ENCODE peak calls at places on chromosomes 13 and 19, in six cellular contexts. Q, R, B, M, I and W are unnamed samples.

GRCh38 chr13:29301027-29301426 is 294.5 kb downstream of the SLC7A1 start:
- DNase-seq in Q (peak; percentile 13), R (no peak), B (no peak), M (no peak), I (no peak), W (no peak)

GRCh38 chr19:52297601-52298358 is 811 bp downstream of the ZNF480 start:
- DNase-seq in Q (no peak), R (no peak), B (peak; percentile 3), M (no peak), I (no peak), W (peak; percentile 63)

GRCh38 chr19:5186293-5187050 is 154.1 kb downstream of the PTPRS start:
- DNase-seq in Q (no peak), R (no peak), B (no peak), M (no peak), I (peak; percentile 45), W (no peak)

GRCh38 chr19:55206664-55207500 is 2.4 kb downstream of the PTPRH start:
- DNase-seq in Q (peak; percentile 72), R (peak; percentile 67), B (peak; percentile 76), M (peak; percentile 97), I (peak; percentile 93), W (peak; percentile 82)

GRCh38 chr13:90447735-90448103 is 899.8 kb upstream of the MIR17HG start:
- DNase-seq in Q (no peak), R (peak; percentile 1), B (peak; percentile 33), M (no peak), I (peak; percentile 36), W (no peak)

GRCh38 chr19:13092608-13093260 is 9.9 kb downstream of the LYL1 start:
- DNase-seq in Q (no peak), R (no peak), B (peak; percentile 20), M (no peak), I (no peak), W (no peak)

GRCh38 chr19:56840452-56841193 is at the start of the genes PEG3 and ZIM2:
- DNase-seq in Q (no peak), R (no peak), B (no peak), M (no peak), I (no peak), W (no peak)

GRCh38 chr13:105432408-105432807 is 1103.1 kb downstream of the EFNB2 start:
- DNase-seq in Q (no peak), R (no peak), B (no peak), M (no peak), I (no peak), W (no peak)

GRCh38 chr13:90502143-90502542 is 845.3 kb upstream of the MIR17HG start:
- DNase-seq in Q (no peak), R (no peak), B (no peak), M (no peak), I (no peak), W (no peak)

GRCh38 chr19:50779504-50780457 is 9.5 kb downstream of the GPR32 start:
- DNase-seq in Q (no peak), R (no peak), B (no peak), M (no peak), I (no peak), W (no peak)

GRCh38 chr19:56637976-56638555 is 4.9 kb upstream of the SMIM17 start:
- DNase-seq in Q (peak; percentile 89), R (no peak), B (peak; percentile 53), M (peak; percentile 60), I (peak; percentile 62), W (peak; percentile 85)

GRCh38 chr19:17332677-17333581 is 1.7 kb downstream of the ANO8 start:
- DNase-seq in Q (peak; percentile 90), R (peak; percentile 96), B (peak; percentile 45), M (peak; percentile 93), I (peak; percentile 90), W (peak; percentile 74)

GRCh38 chr19:46040952-46041500 is at the start of gene IGFL4:
- DNase-seq in Q (no peak), R (no peak), B (no peak), M (peak; percentile 14), I (peak; percentile 41), W (no peak)

GRCh38 chr13:27257648-27258253 is 6.4 kb downstream of the RPL21 start:
- DNase-seq in Q (no peak), R (no peak), B (no peak), M (no peak), I (no peak), W (no peak)

GRCh38 chr19:51070334-51070886 is 5.5 kb upstream of the KLK13 start:
- DNase-seq in Q (no peak), R (no peak), B (no peak), M (no peak), I (no peak), W (no peak)

GRCh38 chr19:1247747-1248453 is 483 bp upstream of the MIDN start:
- DNase-seq in Q (peak; percentile 71), R (no peak), B (peak; percentile 90), M (no peak), I (peak; percentile 76), W (peak; percentile 62)

GRCh38 chr13:57582032-57582431 is 49.5 kb upstream of the PCDH17 start:
- DNase-seq in Q (peak; percentile 26), R (no peak), B (no peak), M (no peak), I (no peak), W (peak; percentile 36)

GRCh38 chr13:76879876-76880270 is 6.3 kb downstream of the KCTD12 start:
- DNase-seq in Q (no peak), R (no peak), B (peak; percentile 64), M (no peak), I (no peak), W (no peak)

GRCh38 chr13:34349091-34349722 is 531.3 kb downstream of the RFC3 start:
- DNase-seq in Q (no peak), R (no peak), B (peak; percentile 81), M (no peak), I (peak; percentile 79), W (no peak)

GRCh38 chr19:15324791-15325519 is 7.4 kb downstream of the BRD4 start:
- DNase-seq in Q (no peak), R (no peak), B (no peak), M (no peak), I (no peak), W (no peak)

GRCh38 chr13:58254961-58255360 is 623.4 kb downstream of the PCDH17 start:
- DNase-seq in Q (no peak), R (no peak), B (no peak), M (no peak), I (no peak), W (no peak)

GRCh38 chr13:46491641-46492040 is 61.3 kb upstream of the LRCH1 start:
- DNase-seq in Q (no peak), R (no peak), B (no peak), M (no peak), I (no peak), W (no peak)
- TF ChIP-seq MAX in Q (no peak), R (no peak), B (no peak), M (no peak), I (no peak), W (no peak)

GRCh38 chr19:35135389-35135909 is 590 bp upstream of the LGI4 start:
- DNase-seq in Q (peak; percentile 88), R (peak; percentile 51), B (peak; percentile 67), M (peak; percentile 92), I (peak; percentile 81), W (peak; percentile 60)
- TF ChIP-seq MAX in Q (no peak), R (no peak), B (no peak), M (no peak), I (no peak), W (no peak)

GRCh38 chr19:40241125-40241808 is 14.8 kb upstream of the CCNP start:
- DNase-seq in Q (no peak), R (no peak), B (no peak), M (no peak), I (no peak), W (no peak)
- TF ChIP-seq MAX in Q (no peak), R (no peak), B (no peak), M (no peak), I (no peak), W (no peak)

GRCh38 chr13:81388400-81388799 is 1047.5 kb upstream of the SPRY2 start:
- DNase-seq in Q (no peak), R (no peak), B (no peak), M (no peak), I (no peak), W (no peak)
- TF ChIP-seq MAX in Q (no peak), R (no peak), B (no peak), M (no peak), I (no peak), W (no peak)